ENCODE peak calls at places on chromosomes 5 and 9, in ten cellular contexts. M is ovary; F is CD4-positive, alpha-beta T cell; J is GM20000; C is H9; N is glutamatergic neuron; K is AG09319; U is fibroblast of pulmonary artery; H is LNCaP clone FGC; I is mucosa of descending colon. Y is an unnamed sample.
A peak's percentile ranks its signal among the peaks of the same experiment; 100 is the strongest.

GRCh38 chr9:26789959-26790358 is 102.6 kb downstream of the CAAP1 start:
- DNase-seq in M (no peak), F (no peak), J (no peak), C (no peak), N (no peak), K (no peak), U (no peak), H (no peak), I (no peak), Y (no peak)

GRCh38 chr9:70477907-70478480 is 63.5 kb upstream of the KLF9 start:
- DNase-seq in M (no peak), F (no peak), J (no peak), C (no peak), N (no peak), K (no peak), U (no peak), H (peak; percentile 86), I (no peak), Y (no peak)

GRCh38 chr9:96158909-96159575 is 142.9 kb downstream of the HSD17B3 start:
- DNase-seq in M (no peak), F (no peak), J (no peak), C (no peak), N (no peak), K (no peak), U (no peak), H (no peak), I (no peak), Y (no peak)

GRCh38 chr5:78896128-78896527 is 89.0 kb downstream of the ARSB start:
- DNase-seq in M (no peak), F (no peak), J (no peak), C (no peak), N (no peak), K (no peak), U (peak; percentile 75), H (no peak), I (no peak), Y (no peak)

GRCh38 chr9:76756273-76756650 is 8.0 kb upstream of the PCA3 start:
- DNase-seq in M (no peak), F (no peak), J (no peak), C (peak; percentile 59), N (peak; percentile 75), K (no peak), U (peak; percentile 38), H (no peak), I (peak; percentile 51), Y (peak; percentile 22)

GRCh38 chr5:35117960-35118359 is 70.2 kb upstream of the AGXT2 start:
- DNase-seq in M (no peak), F (no peak), J (peak; percentile 12), C (no peak), N (no peak), K (no peak), U (peak; percentile 82), H (no peak), I (no peak), Y (no peak)

GRCh38 chr5:55538621-55539020 is 3.9 kb upstream of the PLPP1 start:
- DNase-seq in M (no peak), F (no peak), J (peak; percentile 67), C (no peak), N (no peak), K (no peak), U (no peak), H (no peak), I (no peak), Y (no peak)

GRCh38 chr5:160199410-160199911 is 29.8 kb upstream of the FABP6 start:
- DNase-seq in M (peak; percentile 80), F (peak; percentile 52), J (peak; percentile 91), C (peak; percentile 78), N (peak; percentile 92), K (no peak), U (peak; percentile 49), H (no peak), I (peak; percentile 84), Y (no peak)

GRCh38 chr9:87497604-87498045 is at the start of gene DAPK1:
- DNase-seq in M (peak; percentile 78), F (no peak), J (peak; percentile 92), C (peak; percentile 83), N (peak; percentile 88), K (no peak), U (peak; percentile 53), H (no peak), I (peak; percentile 66), Y (no peak)

GRCh38 chr9:95092321-95093072 is 225.0 kb downstream of the FANCC start:
- DNase-seq in M (no peak), F (no peak), J (no peak), C (no peak), N (no peak), K (no peak), U (peak; percentile 56), H (no peak), I (peak; percentile 59), Y (no peak)

GRCh38 chr5:176819476-176819875 is 9.1 kb downstream of the UNC5A start:
- DNase-seq in M (no peak), F (no peak), J (no peak), C (peak; percentile 51), N (no peak), K (no peak), U (no peak), H (no peak), I (no peak), Y (no peak)

GRCh38 chr5:75481024-75481423 is 30.4 kb downstream of the CERT1 start:
- DNase-seq in M (no peak), F (no peak), J (no peak), C (no peak), N (no peak), K (no peak), U (no peak), H (no peak), I (no peak), Y (no peak)

GRCh38 chr9:83699615-83700014 is 8.1 kb downstream of the UBQLN1 start:
- DNase-seq in M (no peak), F (no peak), J (no peak), C (no peak), N (no peak), K (no peak), U (no peak), H (no peak), I (no peak), Y (no peak)

GRCh38 chr9:69471433-69471832 is 146.4 kb downstream of the ENTREP1 start:
- DNase-seq in M (no peak), F (no peak), J (no peak), C (no peak), N (no peak), K (no peak), U (peak; percentile 53), H (no peak), I (peak; percentile 21), Y (no peak)

GRCh38 chr9:76866689-76867088 is 39.2 kb downstream of the PRUNE2 start:
- DNase-seq in M (no peak), F (no peak), J (no peak), C (no peak), N (no peak), K (peak; percentile 61), U (peak; percentile 80), H (no peak), I (no peak), Y (peak; percentile 26)

GRCh38 chr5:94613583-94613982 is 4.8 kb downstream of the KIAA0825 start:
- DNase-seq in M (no peak), F (no peak), J (peak; percentile 16), C (no peak), N (no peak), K (no peak), U (peak; percentile 30), H (no peak), I (peak; percentile 40), Y (no peak)
- TF ChIP-seq CTCF in M (no peak), F (no peak), J (no peak), C (peak; percentile 64), N (peak; percentile 23), K (no peak), U (peak; percentile 29), H (peak; percentile 40), I (no peak), Y (peak; percentile 15)

DNA sequence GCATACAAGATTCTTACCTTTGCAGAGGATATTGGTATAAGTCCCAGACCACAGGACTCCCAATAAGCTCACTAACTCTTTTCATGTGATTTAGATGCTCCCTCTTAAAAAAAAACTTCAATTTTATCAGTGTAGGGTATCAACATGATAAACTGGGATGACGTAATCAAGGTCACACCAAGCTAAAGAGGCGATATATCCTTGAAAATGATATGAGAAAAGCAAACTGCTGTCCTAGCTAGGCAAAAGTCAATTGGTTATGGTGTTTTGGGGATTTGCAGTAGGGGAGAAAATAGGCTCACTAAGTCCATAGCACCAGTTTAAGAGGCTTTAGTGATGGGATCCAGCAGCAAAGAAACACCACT is 354.4 kb downstream of the DIRAS2 start:
- DNase-seq in M (no peak), F (no peak), J (no peak), C (no peak), N (no peak), K (no peak), U (no peak), H (no peak), I (no peak), Y (no peak)
- TF ChIP-seq CTCF in M (no peak), F (no peak), J (no peak), C (no peak), N (no peak), K (no peak), U (no peak), H (no peak), I (no peak), Y (no peak)

GRCh38 chr9:109411069-109411761 is 86.9 kb downstream of the PTPN3 start:
- DNase-seq in M (no peak), F (no peak), J (peak; percentile 68), C (no peak), N (no peak), K (no peak), U (no peak), H (no peak), I (no peak), Y (no peak)

GRCh38 chr9:109409998-109410397 is 88.1 kb downstream of the PTPN3 start:
- DNase-seq in M (no peak), F (no peak), J (no peak), C (peak; percentile 92), N (peak; percentile 60), K (no peak), U (no peak), H (no peak), I (no peak), Y (no peak)

GRCh38 chr9:109414125-109414785 is 83.9 kb downstream of the PTPN3 start:
- DNase-seq in M (no peak), F (no peak), J (no peak), C (peak; percentile 54), N (no peak), K (no peak), U (no peak), H (no peak), I (no peak), Y (no peak)

GRCh38 chr9:109408759-109409462 is 88.1 kb upstream of the EPB41L4B start:
- DNase-seq in M (no peak), F (no peak), J (no peak), C (no peak), N (peak; percentile 74), K (no peak), U (no peak), H (no peak), I (no peak), Y (no peak)

GRCh38 chr9:109411818-109412352 is 86.2 kb downstream of the PTPN3 start:
- DNase-seq in M (peak; percentile 26), F (no peak), J (peak; percentile 44), C (no peak), N (no peak), K (peak; percentile 14), U (peak; percentile 69), H (no peak), I (no peak), Y (peak; percentile 14)
- TF ChIP-seq CTCF in M (peak; percentile 35), F (no peak), J (peak; percentile 84), C (peak; percentile 78), N (peak; percentile 79), K (peak; percentile 77), U (peak; percentile 92), H (peak; percentile 75), I (no peak), Y (peak; percentile 67)

GRCh38 chr5:112921833-112922817 is at the start of gene REEP5:
- DNase-seq in M (peak; percentile 81), F (peak; percentile 71), J (peak; percentile 95), C (peak; percentile 85), N (peak; percentile 92), K (no peak), U (peak; percentile 74), H (peak; percentile 59), I (peak; percentile 85), Y (no peak)
- TF ChIP-seq CTCF in M (peak; percentile 46), F (peak; percentile 35), J (peak; percentile 91), C (peak; percentile 80), N (peak; percentile 76), K (peak; percentile 51), U (peak; percentile 39), H (peak; percentile 98), I (peak; percentile 83), Y (peak; percentile 58)

Y was measured in HFF-Myc.